ENCODE peak calls at places on chromosomes 11 and 22, in four cellular contexts. One of them, this sample, is unnamed.

GRCh38 chr11:106391771-106392412 is 314.4 kb downstream of the AASDHPPT start:
- DNase-seq in K562: no peak
- DNase-seq in HepG2: no peak
- DNase-seq in SK-N-SH: no peak
- DNase-seq in this sample: no peak

GRCh38 chr11:3826721-3827120 is 14.0 kb downstream of the RHOG start:
- DNase-seq in K562: no peak
- DNase-seq in HepG2: no peak
- DNase-seq in SK-N-SH: no peak
- DNase-seq in this sample: no peak

GRCh38 chr22:41576877-41577276 is 12.8 kb downstream of the PMM1 start:
- DNase-seq in K562: peak; percentile 69
- DNase-seq in HepG2: peak; percentile 82
- DNase-seq in SK-N-SH: peak; percentile 58
- DNase-seq in this sample: peak; percentile 87

GRCh38 chr11:123431619-123432018 is 1.6 kb downstream of the GRAMD1B start:
- DNase-seq in K562: no peak
- DNase-seq in HepG2: no peak
- DNase-seq in SK-N-SH: no peak
- DNase-seq in this sample: no peak

GRCh38 chr22:28254396-28254795 is 335.3 kb upstream of the PITPNB start:
- DNase-seq in K562: no peak
- DNase-seq in HepG2: no peak
- DNase-seq in SK-N-SH: no peak
- DNase-seq in this sample: no peak

GRCh38 chr22:24230911-24231656 is 13.8 kb downstream of the GGT5 start:
- DNase-seq in K562: peak; percentile 65
- DNase-seq in HepG2: no peak
- DNase-seq in SK-N-SH: peak; percentile 53
- DNase-seq in this sample: peak; percentile 93

GRCh38 chr11:131681875-131682274 is 311.5 kb downstream of the NTM start:
- DNase-seq in K562: no peak
- DNase-seq in HepG2: no peak
- DNase-seq in SK-N-SH: no peak
- DNase-seq in this sample: no peak

GRCh38 chr11:46381046-46381835 is at the start of gene MDK:
- DNase-seq in K562: peak; percentile 91
- DNase-seq in HepG2: peak; percentile 49
- DNase-seq in SK-N-SH: peak; percentile 96
- DNase-seq in this sample: peak; percentile 77

GRCh38 chr11:109371444-109372176 is 50.4 kb upstream of the C11orf87 start:
- DNase-seq in K562: no peak
- DNase-seq in HepG2: no peak
- DNase-seq in SK-N-SH: peak; percentile 20
- DNase-seq in this sample: no peak

GRCh38 chr22:29773233-29773632 is 6.1 kb downstream of the UQCR10 start:
- DNase-seq in K562: no peak
- DNase-seq in HepG2: no peak
- DNase-seq in SK-N-SH: no peak
- DNase-seq in this sample: no peak

GRCh38 chr11:36684840-36685800 is 87.1 kb upstream of the RAG2 start:
- DNase-seq in K562: no peak
- DNase-seq in HepG2: no peak
- DNase-seq in SK-N-SH: no peak
- DNase-seq in this sample: no peak

GRCh38 chr11:13955971-13956421 is 6.5 kb upstream of the SPON1 start:
- DNase-seq in K562: peak; percentile 67
- DNase-seq in HepG2: peak; percentile 58
- DNase-seq in SK-N-SH: peak; percentile 44
- DNase-seq in this sample: peak; percentile 52

GRCh38 chr11:119816660-119817059 is 87.7 kb upstream of the NECTIN1 start:
- DNase-seq in K562: no peak
- DNase-seq in HepG2: no peak
- DNase-seq in SK-N-SH: no peak
- DNase-seq in this sample: no peak

DNA sequence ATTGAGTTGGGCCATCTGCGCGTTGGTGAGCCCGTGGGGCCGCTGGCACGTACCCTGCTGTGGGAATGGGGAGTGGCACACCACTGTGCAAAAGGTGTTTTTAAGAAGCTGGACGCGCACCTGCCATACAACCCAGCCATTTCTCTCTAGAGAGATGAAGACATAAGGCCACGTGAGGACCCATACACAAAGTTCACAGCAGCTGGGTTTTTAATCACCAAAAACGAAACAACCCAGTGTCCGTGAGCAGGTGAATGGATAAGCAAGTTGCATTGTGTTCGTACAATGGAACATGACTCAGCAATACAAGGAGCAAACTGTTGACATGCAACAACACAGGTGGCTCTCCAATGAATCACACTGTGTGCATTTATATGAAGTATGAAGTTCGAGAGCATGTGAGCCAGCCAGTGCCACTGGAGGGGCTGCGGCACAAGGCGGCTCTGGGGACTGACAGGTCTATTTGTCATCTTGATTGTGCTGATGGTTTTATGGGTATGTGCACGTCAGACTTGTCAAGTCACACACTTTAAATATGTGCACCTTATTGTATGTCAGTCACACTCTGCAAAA is 30.6 kb upstream of the PANX2 start:
- DNase-seq in K562: no peak
- DNase-seq in HepG2: peak; percentile 68
- DNase-seq in SK-N-SH: no peak
- DNase-seq in this sample: no peak
- TF ChIP-seq FOXJ3 in K562: no peak
- TF ChIP-seq FOXJ3 in HepG2: no peak
- TF ChIP-seq FOXJ3 in SK-N-SH: no peak
- TF ChIP-seq FOXJ3 in this sample: no peak

GRCh38 chr22:32565002-32565339 is 90.4 kb downstream of the FBXO7 start:
- DNase-seq in K562: no peak
- DNase-seq in HepG2: no peak
- DNase-seq in SK-N-SH: no peak
- DNase-seq in this sample: no peak
- TF ChIP-seq FOXJ3 in K562: no peak
- TF ChIP-seq FOXJ3 in HepG2: no peak
- TF ChIP-seq FOXJ3 in SK-N-SH: no peak
- TF ChIP-seq FOXJ3 in this sample: no peak

GRCh38 chr22:48309115-48309705 is 1518.5 kb downstream of the BRD1 start:
- DNase-seq in K562: no peak
- DNase-seq in HepG2: no peak
- DNase-seq in SK-N-SH: no peak
- DNase-seq in this sample: no peak
- TF ChIP-seq FOXJ3 in K562: no peak
- TF ChIP-seq FOXJ3 in HepG2: no peak
- TF ChIP-seq FOXJ3 in SK-N-SH: no peak
- TF ChIP-seq FOXJ3 in this sample: no peak

DNA sequence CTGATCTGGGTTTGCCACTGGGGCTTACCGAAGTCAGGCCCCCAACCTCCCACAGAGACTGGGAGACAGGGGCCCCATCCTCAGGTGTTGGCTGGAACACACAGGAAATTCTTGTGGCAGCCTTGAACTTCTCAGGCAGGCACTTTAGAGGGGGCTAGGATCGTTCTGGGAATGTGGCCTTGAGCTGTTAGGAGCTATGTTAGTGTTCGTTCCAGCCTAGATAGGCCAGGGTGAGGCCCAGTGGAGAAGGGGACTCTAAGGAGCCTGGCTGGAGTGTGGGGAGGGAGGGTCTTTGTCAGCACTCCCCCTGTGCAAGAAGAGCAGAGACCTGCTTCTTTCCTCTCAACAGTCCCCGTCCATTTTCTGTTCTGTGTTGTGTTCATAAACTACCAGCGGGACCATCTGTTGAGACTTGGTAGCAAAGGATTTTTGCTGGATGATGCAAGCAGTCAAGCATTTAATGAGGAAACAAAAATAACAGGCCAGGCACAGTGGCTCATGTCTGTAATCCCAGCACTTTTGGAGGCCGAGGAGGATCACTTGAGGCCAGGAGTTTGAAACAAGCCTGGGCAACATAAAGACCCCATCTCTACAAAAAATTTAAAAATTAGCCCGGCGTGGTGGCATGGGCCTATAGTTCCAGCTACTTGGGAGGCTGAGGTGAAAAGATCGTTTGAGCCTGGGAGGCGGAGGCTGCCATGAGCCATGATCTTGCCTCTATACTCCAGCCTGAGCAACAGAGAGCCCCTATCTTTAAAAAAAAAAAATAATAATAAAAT is 1.5 kb upstream of the TXNRD2 start:
- DNase-seq in K562: no peak
- DNase-seq in HepG2: peak; percentile 64
- DNase-seq in SK-N-SH: no peak
- DNase-seq in this sample: no peak
- TF ChIP-seq FOXJ3 in K562: no peak
- TF ChIP-seq FOXJ3 in HepG2: no peak
- TF ChIP-seq FOXJ3 in SK-N-SH: no peak
- TF ChIP-seq FOXJ3 in this sample: no peak

DNA sequence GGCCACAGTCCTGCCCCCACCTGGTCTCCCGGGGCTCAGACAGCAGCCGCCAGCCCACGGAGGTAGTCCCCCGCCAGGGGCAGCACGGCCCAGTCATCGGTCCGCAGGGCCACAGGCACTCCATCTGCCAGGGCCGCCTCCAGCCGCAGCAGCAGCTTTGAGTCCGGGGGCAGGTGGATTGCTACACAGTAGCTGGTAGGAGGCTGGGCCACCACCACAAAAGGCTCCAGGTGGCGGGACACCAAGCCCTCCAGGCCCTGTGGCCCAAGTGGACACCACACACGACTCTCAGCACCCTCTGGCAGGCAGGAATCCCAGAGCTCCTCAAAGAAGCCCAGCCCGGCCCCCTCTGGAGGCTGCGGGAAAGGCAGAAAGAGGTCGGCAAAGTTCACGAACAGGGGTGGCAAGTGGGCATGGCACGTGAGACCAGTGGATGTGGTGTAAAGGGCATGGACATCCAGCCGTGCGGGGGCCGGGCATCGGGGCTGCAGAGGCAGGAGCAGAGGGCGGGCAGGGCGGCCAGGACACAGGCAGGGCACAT is 2.9 kb downstream of the AP5B1 start:
- DNase-seq in K562: no peak
- DNase-seq in HepG2: no peak
- DNase-seq in SK-N-SH: peak; percentile 16
- DNase-seq in this sample: no peak
- TF ChIP-seq FOXJ3 in K562: no peak
- TF ChIP-seq FOXJ3 in HepG2: no peak
- TF ChIP-seq FOXJ3 in SK-N-SH: no peak
- TF ChIP-seq FOXJ3 in this sample: no peak

This sample was measured in WTC11.